ENCODE peak calls at places on chromosomes 7 and 10, in ten cellular contexts. R is NCI-H748 treated with DMSO at 0.1 percent for 48 hours, L is stomach, B is anterior cingulate cortex, C is cardiac muscle cell, X is left cardiac atrium, D is activated T-helper 1 cell treated with Interleukin-2 at 50 U/mL for 16 hours, Y is COR-L47, S is endothelial cell, H is hippocampal formation. N is an unnamed sample.

GRCh38 chr7:24115661-24116060 is 168.3 kb upstream of the NPY start:
- DNase-seq in R (no peak), L (no peak), B (no peak), C (no peak), X (no peak), D (no peak), Y (no peak), S (no peak), H (no peak), N (no peak)

GRCh38 chr7:28613262-28613661 is 200.9 kb downstream of the CREB5 start:
- DNase-seq in R (no peak), L (no peak), B (no peak), C (no peak), X (no peak), D (no peak), Y (no peak), S (no peak), H (no peak), N (no peak)

GRCh38 chr10:35379226-35380137 is 43.2 kb downstream of the CCNY start:
- DNase-seq in R (no peak), L (no peak), B (no peak), C (no peak), X (peak), D (no peak), Y (no peak), S (peak), H (no peak), N (peak)

GRCh38 chr10:12186324-12186723 is 9.4 kb downstream of the NUDT5 start:
- DNase-seq in R (no peak), L (no peak), B (no peak), C (no peak), X (no peak), D (no peak), Y (no peak), S (no peak), H (no peak), N (no peak)

GRCh38 chr10:80196270-80196949 is 8.9 kb downstream of the ANXA11 start:
- DNase-seq in R (no peak), L (peak), B (no peak), C (peak), X (peak), D (peak), Y (no peak), S (no peak), H (no peak), N (peak)

GRCh38 chr7:86768967-86769760 is 125.5 kb downstream of the GRM3 start:
- DNase-seq in R (no peak), L (no peak), B (no peak), C (no peak), X (no peak), D (no peak), Y (peak), S (no peak), H (no peak), N (no peak)

GRCh38 chr10:88680958-88681357 is 16.7 kb downstream of the LIPF start:
- DNase-seq in R (no peak), L (no peak), B (no peak), C (no peak), X (no peak), D (no peak), Y (no peak), S (no peak), H (no peak), N (no peak)

GRCh38 chr10:48684792-48685651 is at the start of gene WDFY4:
- DNase-seq in R (no peak), L (no peak), B (peak), C (no peak), X (no peak), D (no peak), Y (no peak), S (no peak), H (no peak), N (no peak)

GRCh38 chr10:128573236-128573800 is 447.1 kb upstream of the MKI67 start:
- DNase-seq in R (no peak), L (no peak), B (no peak), C (no peak), X (no peak), D (no peak), Y (no peak), S (no peak), H (no peak), N (no peak)

N was measured in naive thymus-derived CD4-positive, alpha-beta T cell.